ENCODE peak calls at places on chromosome 21, in four cellular contexts. One of them, this sample, is unnamed.
A peak's percentile ranks its signal among the peaks of the same experiment; 100 is the strongest.

GRCh38 chr21:39660596-39660995 is 47.9 kb downstream of the B3GALT5 start:
- DNase-seq in ovary: no peak
- DNase-seq in neural progenitor cell: peak; percentile 25
- DNase-seq in HCEC 1CT: peak; percentile 7
- DNase-seq in this sample: no peak

GRCh38 chr21:17931080-17931479 is 111.9 kb upstream of the C21orf91 start:
- DNase-seq in neural progenitor cell: no peak
- DNase-seq in ovary: no peak
- DNase-seq in HCEC 1CT: no peak
- DNase-seq in this sample: no peak

GRCh38 chr21:45209685-45210284 is 77.9 kb downstream of the POFUT2 start:
- DNase-seq in neural progenitor cell: no peak
- DNase-seq in ovary: no peak
- DNase-seq in HCEC 1CT: no peak
- DNase-seq in this sample: no peak

GRCh38 chr21:28832715-28833061 is 160.0 kb downstream of the LTN1 start:
- DNase-seq in neural progenitor cell: no peak
- DNase-seq in HCEC 1CT: no peak
- DNase-seq in ovary: no peak
- DNase-seq in this sample: no peak

GRCh38 chr21:41064325-41064724 is 103.6 kb upstream of the BACE2 start:
- DNase-seq in HCEC 1CT: no peak
- DNase-seq in ovary: no peak
- DNase-seq in neural progenitor cell: no peak
- DNase-seq in this sample: no peak

GRCh38 chr21:46324390-46325072 is 575 bp downstream of the PCNT start:
- DNase-seq in ovary: peak; percentile 92
- DNase-seq in neural progenitor cell: peak; percentile 92
- DNase-seq in HCEC 1CT: peak; percentile 79
- DNase-seq in this sample: peak; percentile 95

GRCh38 chr21:45923146-45923545 is 58.4 kb upstream of the COL6A1 start:
- DNase-seq in ovary: peak; percentile 69
- DNase-seq in HCEC 1CT: peak; percentile 47
- DNase-seq in neural progenitor cell: peak; percentile 69
- DNase-seq in this sample: peak; percentile 89

GRCh38 chr21:46392921-46393320 is 65.8 kb upstream of the DIP2A start:
- DNase-seq in neural progenitor cell: no peak
- DNase-seq in HCEC 1CT: no peak
- DNase-seq in ovary: peak; percentile 81
- DNase-seq in this sample: no peak

GRCh38 chr21:26177741-26178452 is 7.3 kb upstream of the APP start:
- DNase-seq in HCEC 1CT: no peak
- DNase-seq in ovary: no peak
- DNase-seq in neural progenitor cell: no peak
- DNase-seq in this sample: no peak

GRCh38 chr21:35340273-35340672 is 291.2 kb upstream of the RUNX1 start:
- DNase-seq in ovary: no peak
- DNase-seq in neural progenitor cell: no peak
- DNase-seq in HCEC 1CT: no peak
- DNase-seq in this sample: no peak

GRCh38 chr21:18499761-18500376 is 96.3 kb upstream of the TMPRSS15 start:
- DNase-seq in ovary: no peak
- DNase-seq in HCEC 1CT: no peak
- DNase-seq in neural progenitor cell: peak; percentile 73
- DNase-seq in this sample: peak; percentile 8

This sample was measured in iPS-NIHi11.